ENCODE peak calls at places on chromosomes 6 and 20, in eight cellular contexts. N is colonic mucosa; L is fibroblast of mammary gland; C is astrocyte; A is suprapubic skin; T is GM12865; D is osteoblast; F is CD8-positive, alpha-beta T cell. V is an unnamed sample.

GRCh38 chr6:91572855-91573254 is 986.0 kb upstream of the MAP3K7 start:
- DNase-seq in N (no peak), L (no peak), C (no peak), A (no peak), T (no peak), D (no peak), F (no peak), V (no peak)

GRCh38 chr6:48068326-48069191 is 42.4 kb downstream of the PTCHD4 start:
- DNase-seq in N (no peak), L (peak), C (no peak), A (no peak), T (no peak), D (peak), F (no peak), V (no peak)

GRCh38 chr6:28105286-28105685 is 19.1 kb upstream of the ZSCAN16 start:
- DNase-seq in N (no peak), L (peak), C (peak), A (no peak), T (peak), D (no peak), F (no peak), V (no peak)

GRCh38 chr6:156988276-156989158 is 211.3 kb downstream of the ARID1B start:
- DNase-seq in N (peak), L (peak), C (peak), A (no peak), T (peak), D (no peak), F (no peak), V (no peak)

GRCh38 chr6:21381336-21381963 is 212.1 kb upstream of the SOX4 start:
- DNase-seq in N (no peak), L (no peak), C (no peak), A (no peak), T (no peak), D (no peak), F (no peak), V (no peak)

GRCh38 chr6:37840940-37841300 is 21.4 kb downstream of the ZFAND3 start:
- DNase-seq in N (no peak), L (no peak), C (no peak), A (no peak), T (no peak), D (no peak), F (no peak), V (no peak)

GRCh38 chr20:25042531-25043498 is 15.1 kb downstream of the ACSS1 start:
- DNase-seq in N (peak), L (no peak), C (no peak), A (no peak), T (peak), D (peak), F (peak), V (no peak)

GRCh38 chr20:6086868-6087267 is 33.0 kb upstream of the LRRN4 start:
- DNase-seq in N (no peak), L (no peak), C (no peak), A (no peak), T (no peak), D (peak), F (no peak), V (no peak)

GRCh38 chr6:37251211-37251610 is 6.4 kb upstream of the TBC1D22B start:
- DNase-seq in N (no peak), L (peak), C (no peak), A (no peak), T (no peak), D (no peak), F (no peak), V (no peak)

GRCh38 chr6:41071501-41071922 is 644 bp downstream of the OARD1 start:
- DNase-seq in N (no peak), L (no peak), C (no peak), A (no peak), T (peak), D (peak), F (no peak), V (no peak)

GRCh38 chr20:21352703-21353102 is 44.6 kb downstream of the NKX2-4 start:
- DNase-seq in N (no peak), L (peak), C (peak), A (no peak), T (no peak), D (peak), F (no peak), V (no peak)

GRCh38 chr6:4607026-4607704 is 169.0 kb upstream of the CDYL start:
- DNase-seq in N (peak), L (peak), C (peak), A (no peak), T (peak), D (no peak), F (no peak), V (no peak)

GRCh38 chr6:167682546-167683027 is 144.1 kb upstream of the AFDN start:
- DNase-seq in N (no peak), L (no peak), C (no peak), A (no peak), T (no peak), D (no peak), F (no peak), V (no peak)

GRCh38 chr20:53660078-53660909 is 66.7 kb upstream of the ZNF217 start:
- DNase-seq in N (peak), L (peak), C (no peak), A (no peak), T (peak), D (peak), F (no peak), V (peak)

GRCh38 chr20:60085551-60086132 is 127.4 kb downstream of the CDH26 start:
- DNase-seq in N (no peak), L (no peak), C (no peak), A (no peak), T (no peak), D (peak), F (no peak), V (peak)

GRCh38 chr6:19472850-19473249 is 364.3 kb upstream of the ID4 start:
- DNase-seq in N (no peak), L (peak), C (no peak), A (no peak), T (no peak), D (no peak), F (no peak), V (no peak)

DNA sequence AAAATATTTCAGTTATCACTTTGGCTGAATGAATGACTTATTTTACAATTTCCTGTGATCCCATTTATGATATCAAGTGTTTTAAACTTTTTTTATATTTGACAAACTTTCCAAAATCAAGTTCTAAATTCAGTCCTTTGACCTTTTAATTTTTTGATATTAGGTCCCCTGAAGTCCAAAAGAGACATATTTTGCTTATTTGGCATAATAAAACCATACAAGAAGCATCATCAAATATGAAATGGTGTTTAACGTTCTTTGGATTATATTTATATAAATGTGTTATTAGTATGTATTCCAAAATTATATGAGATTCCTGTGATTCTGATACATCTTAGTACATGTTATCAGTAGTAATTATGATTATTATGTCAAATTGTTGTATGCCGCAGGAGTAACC is 38.7 kb downstream of the ZNF133 start:
- DNase-seq in N (no peak), L (no peak), C (no peak), A (no peak), T (no peak), D (no peak), F (no peak), V (no peak)
- H3K4me3 ChIP-seq in N (no peak), L (no peak), C (no peak), A (no peak), T (no peak), D (no peak), F (no peak), V (no peak)

GRCh38 chr6:133707456-133707855 is 181.5 kb upstream of the TCF21 start:
- DNase-seq in N (no peak), L (peak), C (peak), A (no peak), T (peak), D (peak), F (no peak), V (no peak)
- TF ChIP-seq CTCF in N (no peak), L (no peak), C (no peak), A (no peak), T (no peak), D (no peak), F (no peak), V (no peak)

GRCh38 chr20:57244627-57245214 is 21.7 kb downstream of the BMP7 start:
- DNase-seq in N (no peak), L (no peak), C (no peak), A (no peak), T (no peak), D (no peak), F (no peak), V (no peak)

GRCh38 chr20:57244221-57244585 is 22.2 kb downstream of the BMP7 start:
- DNase-seq in N (no peak), L (no peak), C (no peak), A (no peak), T (no peak), D (no peak), F (no peak), V (no peak)

GRCh38 chr20:57242414-57242813 is 24.0 kb downstream of the BMP7 start:
- DNase-seq in N (no peak), L (no peak), C (no peak), A (no peak), T (no peak), D (no peak), F (no peak), V (no peak)

GRCh38 chr20:57241592-57241991 is 24.8 kb downstream of the BMP7 start:
- DNase-seq in N (no peak), L (no peak), C (no peak), A (no peak), T (no peak), D (no peak), F (no peak), V (no peak)

DNA sequence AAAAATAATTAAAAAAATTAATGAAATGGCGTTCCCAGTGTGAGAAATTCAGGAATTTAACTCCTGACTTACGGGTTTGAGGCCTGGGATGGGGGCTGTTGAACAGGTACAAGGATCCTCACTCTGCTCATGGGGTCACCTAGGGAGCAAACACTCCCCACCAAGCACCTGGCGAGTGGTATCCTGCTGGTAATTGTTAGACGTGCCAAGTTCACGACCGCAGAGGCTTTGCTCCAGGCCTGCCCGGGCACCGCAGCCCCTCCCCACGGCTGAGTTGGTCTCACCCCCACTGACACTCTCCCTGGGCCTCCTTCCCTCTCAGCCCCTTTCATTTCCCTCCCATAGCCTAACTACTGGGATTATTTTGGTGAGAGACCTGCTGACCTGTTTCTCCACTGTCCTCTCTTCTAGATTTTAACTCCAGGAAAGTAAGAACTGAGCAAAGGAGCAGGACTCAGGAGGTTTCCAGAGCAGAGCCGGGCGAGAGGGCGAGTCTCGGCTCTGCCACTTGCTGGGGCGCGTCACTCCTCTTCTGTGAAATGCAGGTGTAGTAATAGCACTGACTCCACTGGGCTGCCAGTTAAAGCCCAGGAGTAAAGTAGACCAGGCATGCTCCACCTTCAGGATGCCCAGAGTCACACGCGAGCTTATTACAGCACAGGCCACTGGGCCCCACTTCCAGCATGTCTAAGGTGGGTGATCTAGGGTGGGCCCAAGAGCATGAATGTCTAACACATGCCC is 22.8 kb downstream of the BMP7 start:
- DNase-seq in N (no peak), L (no peak), C (no peak), A (no peak), T (no peak), D (no peak), F (no peak), V (no peak)
- H3K4me3 ChIP-seq in N (no peak), L (no peak), C (no peak), A (no peak), T (no peak), D (no peak), F (no peak), V (no peak)

GRCh38 chr6:39451831-39452230 is 129.3 kb upstream of the KCNK16 start:
- DNase-seq in N (peak), L (peak), C (no peak), A (no peak), T (peak), D (no peak), F (no peak), V (no peak)
- TF ChIP-seq CTCF in N (peak), L (peak), C (peak), A (no peak), T (peak), D (peak), F (no peak), V (no peak)

DNA sequence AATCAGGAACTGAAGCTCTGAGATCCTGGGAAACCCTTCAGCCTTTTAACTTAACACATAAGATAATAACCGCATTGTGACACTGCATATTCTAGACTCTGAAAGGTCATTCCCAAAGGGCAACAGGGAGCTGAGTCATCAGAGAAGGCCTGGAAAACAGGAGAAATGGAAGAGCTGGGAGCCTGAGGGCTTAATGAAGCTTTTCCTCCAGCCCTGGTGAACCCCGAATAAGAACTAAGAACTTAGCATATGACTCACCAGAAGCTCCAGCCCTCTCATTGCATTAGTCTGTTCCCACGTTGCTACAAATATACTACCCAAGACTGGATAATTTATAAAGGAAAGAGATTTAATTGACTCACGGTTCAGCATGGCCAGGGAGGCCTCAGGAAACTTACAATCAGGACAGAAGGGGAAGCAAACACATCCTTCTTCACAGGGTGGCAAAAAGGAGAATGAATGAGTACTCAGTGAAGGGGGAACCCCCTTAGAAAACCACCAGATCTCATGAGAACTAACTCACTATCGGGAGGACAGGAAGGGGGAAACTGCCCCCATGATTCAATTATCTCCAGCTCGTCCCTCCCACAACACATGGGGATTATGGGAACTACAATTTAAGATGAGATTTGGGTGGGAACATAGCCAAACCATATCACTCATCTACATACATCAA is 648.5 kb downstream of the TFAP2A start:
- DNase-seq in N (no peak), L (peak), C (peak), A (no peak), T (peak), D (no peak), F (no peak), V (no peak)
- H3K4me3 ChIP-seq in N (no peak), L (no peak), C (no peak), A (no peak), T (peak), D (no peak), F (no peak), V (no peak)

DNA sequence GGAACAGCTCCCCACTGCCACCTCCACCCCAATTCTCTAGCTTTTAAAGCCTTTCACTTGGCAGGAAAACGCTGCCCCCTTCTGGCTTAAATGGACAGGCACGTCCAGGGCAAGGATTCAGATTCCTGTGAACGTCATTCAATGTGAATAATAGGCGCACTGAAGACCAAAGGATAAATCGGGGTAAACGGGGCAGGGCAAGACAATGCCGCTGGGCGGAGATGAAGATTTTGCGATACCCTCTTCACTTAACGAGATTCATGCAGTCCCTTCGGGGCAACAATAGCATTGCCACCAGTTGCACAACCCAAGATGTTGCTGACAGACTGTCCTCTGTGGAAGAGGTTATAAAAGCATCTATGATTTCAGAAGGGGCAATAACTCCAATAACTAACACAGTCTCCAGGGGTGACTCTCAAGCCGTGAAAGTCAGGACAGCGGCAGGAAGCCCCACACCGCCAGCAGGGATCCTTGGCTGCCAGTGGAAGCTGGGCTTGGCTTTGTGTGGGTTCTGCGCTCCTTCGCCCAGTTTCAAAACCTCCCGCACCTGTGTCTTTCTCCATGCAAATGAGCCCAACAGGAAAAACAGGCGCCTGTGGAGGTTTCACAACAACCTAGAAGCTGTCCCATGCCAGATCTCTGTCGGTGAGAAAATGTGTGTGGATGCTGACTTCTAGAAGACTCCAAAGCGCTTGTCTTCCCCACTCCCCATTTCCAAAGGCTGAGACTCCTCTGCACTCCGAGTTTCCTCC is 291.8 kb downstream of the BMP7 start:
- DNase-seq in N (peak), L (peak), C (peak), A (no peak), T (peak), D (no peak), F (no peak), V (peak)
- TF ChIP-seq CTCF in N (peak), L (peak), C (peak), A (peak), T (peak), D (peak), F (no peak), V (no peak)

GRCh38 chr6:1146500-1146899 is 165.4 kb upstream of the FOXQ1 start:
- DNase-seq in N (no peak), L (no peak), C (no peak), A (no peak), T (no peak), D (no peak), F (no peak), V (no peak)

GRCh38 chr6:1143655-1144054 is 168.2 kb upstream of the FOXQ1 start:
- DNase-seq in N (no peak), L (peak), C (peak), A (no peak), T (no peak), D (no peak), F (no peak), V (no peak)

GRCh38 chr6:1144842-1145755 is 166.8 kb upstream of the FOXQ1 start:
- DNase-seq in N (no peak), L (peak), C (peak), A (no peak), T (no peak), D (peak), F (no peak), V (no peak)

DNA sequence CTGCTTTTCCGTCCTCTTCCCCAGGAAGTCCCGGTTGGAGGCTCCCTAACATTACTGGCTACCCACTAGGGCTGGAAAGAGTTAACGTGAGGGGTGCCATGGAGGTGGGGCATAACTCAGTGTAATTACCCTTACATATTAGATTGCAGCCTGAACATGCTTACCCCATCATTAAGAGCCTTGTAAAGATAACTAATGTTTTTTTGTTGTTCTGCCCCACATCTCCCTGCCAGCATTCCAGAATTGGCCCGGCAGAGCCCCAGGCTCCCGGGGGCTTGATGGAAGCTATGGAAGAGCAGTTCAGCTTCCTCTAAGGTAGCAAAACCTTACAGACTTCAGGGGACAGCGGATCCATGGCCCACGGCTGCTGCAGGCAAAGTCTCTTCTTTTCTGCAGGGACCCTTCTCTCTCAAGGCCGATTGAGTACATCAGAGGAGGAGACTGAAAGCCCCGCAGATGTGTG is 166.1 kb upstream of the FOXQ1 start:
- DNase-seq in N (no peak), L (no peak), C (no peak), A (no peak), T (no peak), D (no peak), F (no peak), V (no peak)
- H3K4me3 ChIP-seq in N (no peak), L (no peak), C (no peak), A (no peak), T (no peak), D (no peak), F (no peak), V (no peak)

DNA sequence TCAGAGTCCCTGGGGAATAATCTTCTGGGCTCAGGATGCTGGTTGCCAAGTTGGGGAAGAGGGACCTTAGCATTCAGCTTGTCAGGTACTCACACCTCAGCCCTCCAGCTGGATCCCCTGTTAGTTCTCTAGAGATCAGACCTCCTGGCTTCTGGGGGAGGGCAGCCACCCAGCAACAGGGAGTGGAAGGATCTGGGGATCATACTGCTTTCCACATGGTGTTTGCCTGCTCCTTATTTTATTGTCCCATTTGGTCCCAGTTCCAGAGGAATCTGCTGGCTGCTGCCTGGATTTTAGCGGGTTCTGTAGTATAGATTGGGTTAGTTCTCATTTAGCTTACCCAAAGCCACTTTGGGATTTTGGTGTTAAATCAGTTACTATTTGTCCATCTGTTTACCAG is 29.3 kb downstream of the KAT14 start:
- DNase-seq in N (no peak), L (no peak), C (no peak), A (no peak), T (no peak), D (no peak), F (no peak), V (no peak)
- TF ChIP-seq CTCF in N (no peak), L (no peak), C (no peak), A (no peak), T (no peak), D (no peak), F (no peak), V (no peak)

GRCh38 chr6:45323656-45324224 is 4.4 kb upstream of the RUNX2 start:
- DNase-seq in N (no peak), L (no peak), C (no peak), A (no peak), T (no peak), D (no peak), F (no peak), V (no peak)
- H3K4me3 ChIP-seq in N (no peak), L (no peak), C (no peak), A (no peak), T (no peak), D (peak), F (peak), V (no peak)